ENCODE peak calls at places on chromosomes 16 and 17, in eight cellular contexts. One of them, this sample, is unnamed.

GRCh38 chr17:71613996-71614395 is 506.8 kb upstream of the SOX9 start:
- DNase-seq in T-helper 2 cell: no peak
- DNase-seq in activated CD8-positive, alpha-beta T cell treated with anti-CD3 and anti-CD28 coated beads, Interleukin-2, amount 10 ng/mL, durations not matched to agents 7 days and 5 days: no peak
- DNase-seq in hippocampal formation: no peak
- DNase-seq in GM12878: no peak
- DNase-seq in HTR-8/SVneo: no peak
- DNase-seq in AG09319: no peak
- DNase-seq in upper lobe of right lung: no peak
- DNase-seq in this sample: no peak

GRCh38 chr17:53765609-53766008 is 57.1 kb upstream of the KIF2B start:
- DNase-seq in T-helper 2 cell: no peak
- DNase-seq in AG09319: no peak
- DNase-seq in upper lobe of right lung: no peak
- DNase-seq in hippocampal formation: no peak
- DNase-seq in activated CD8-positive, alpha-beta T cell treated with anti-CD3 and anti-CD28 coated beads, Interleukin-2, amount 10 ng/mL, durations not matched to agents 7 days and 5 days: no peak
- DNase-seq in GM12878: no peak
- DNase-seq in HTR-8/SVneo: no peak
- DNase-seq in this sample: no peak

GRCh38 chr17:17906418-17907215 is 65.6 kb downstream of the TOM1L2 start:
- DNase-seq in hippocampal formation: no peak
- DNase-seq in T-helper 2 cell: no peak
- DNase-seq in AG09319: no peak
- DNase-seq in activated CD8-positive, alpha-beta T cell treated with anti-CD3 and anti-CD28 coated beads, Interleukin-2, amount 10 ng/mL, durations not matched to agents 7 days and 5 days: no peak
- DNase-seq in HTR-8/SVneo: no peak
- DNase-seq in GM12878: no peak
- DNase-seq in upper lobe of right lung: peak
- DNase-seq in this sample: no peak

GRCh38 chr17:76633628-76634328 is 9.8 kb downstream of the ST6GALNAC1 start:
- DNase-seq in HTR-8/SVneo: no peak
- DNase-seq in hippocampal formation: no peak
- DNase-seq in upper lobe of right lung: no peak
- DNase-seq in T-helper 2 cell: no peak
- DNase-seq in GM12878: no peak
- DNase-seq in AG09319: no peak
- DNase-seq in activated CD8-positive, alpha-beta T cell treated with anti-CD3 and anti-CD28 coated beads, Interleukin-2, amount 10 ng/mL, durations not matched to agents 7 days and 5 days: no peak
- DNase-seq in this sample: no peak

GRCh38 chr16:65312071-65312470 is 190.2 kb upstream of the CDH11 start:
- DNase-seq in AG09319: no peak
- DNase-seq in T-helper 2 cell: no peak
- DNase-seq in upper lobe of right lung: no peak
- DNase-seq in activated CD8-positive, alpha-beta T cell treated with anti-CD3 and anti-CD28 coated beads, Interleukin-2, amount 10 ng/mL, durations not matched to agents 7 days and 5 days: no peak
- DNase-seq in hippocampal formation: no peak
- DNase-seq in HTR-8/SVneo: no peak
- DNase-seq in GM12878: no peak
- DNase-seq in this sample: no peak

GRCh38 chr16:4136229-4136813 is 20.1 kb upstream of the ADCY9 start:
- DNase-seq in AG09319: no peak
- DNase-seq in T-helper 2 cell: no peak
- DNase-seq in activated CD8-positive, alpha-beta T cell treated with anti-CD3 and anti-CD28 coated beads, Interleukin-2, amount 10 ng/mL, durations not matched to agents 7 days and 5 days: no peak
- DNase-seq in upper lobe of right lung: peak
- DNase-seq in GM12878: no peak
- DNase-seq in HTR-8/SVneo: no peak
- DNase-seq in hippocampal formation: no peak
- DNase-seq in this sample: no peak

GRCh38 chr17:7133424-7133823 is 18.8 kb upstream of the ASGR2 start:
- DNase-seq in HTR-8/SVneo: no peak
- DNase-seq in hippocampal formation: no peak
- DNase-seq in GM12878: peak
- DNase-seq in T-helper 2 cell: no peak
- DNase-seq in activated CD8-positive, alpha-beta T cell treated with anti-CD3 and anti-CD28 coated beads, Interleukin-2, amount 10 ng/mL, durations not matched to agents 7 days and 5 days: peak
- DNase-seq in upper lobe of right lung: peak
- DNase-seq in AG09319: no peak
- DNase-seq in this sample: peak

GRCh38 chr17:81513669-81514484 is 1.3 kb upstream of the ACTG1 start:
- DNase-seq in HTR-8/SVneo: no peak
- DNase-seq in upper lobe of right lung: peak
- DNase-seq in GM12878: no peak
- DNase-seq in hippocampal formation: peak
- DNase-seq in T-helper 2 cell: no peak
- DNase-seq in AG09319: no peak
- DNase-seq in activated CD8-positive, alpha-beta T cell treated with anti-CD3 and anti-CD28 coated beads, Interleukin-2, amount 10 ng/mL, durations not matched to agents 7 days and 5 days: peak
- DNase-seq in this sample: no peak

GRCh38 chr17:42281571-42282096 is 5.4 kb upstream of the STAT5B start:
- DNase-seq in GM12878: no peak
- DNase-seq in upper lobe of right lung: peak
- DNase-seq in HTR-8/SVneo: no peak
- DNase-seq in AG09319: no peak
- DNase-seq in hippocampal formation: no peak
- DNase-seq in activated CD8-positive, alpha-beta T cell treated with anti-CD3 and anti-CD28 coated beads, Interleukin-2, amount 10 ng/mL, durations not matched to agents 7 days and 5 days: no peak
- DNase-seq in T-helper 2 cell: no peak
- DNase-seq in this sample: no peak

GRCh38 chr16:69386596-69386995 is 789 bp upstream of the TERF2 start:
- DNase-seq in GM12878: no peak
- DNase-seq in hippocampal formation: no peak
- DNase-seq in activated CD8-positive, alpha-beta T cell treated with anti-CD3 and anti-CD28 coated beads, Interleukin-2, amount 10 ng/mL, durations not matched to agents 7 days and 5 days: no peak
- DNase-seq in upper lobe of right lung: no peak
- DNase-seq in T-helper 2 cell: no peak
- DNase-seq in AG09319: no peak
- DNase-seq in HTR-8/SVneo: no peak
- DNase-seq in this sample: no peak

GRCh38 chr17:28384281-28385036 is 13.0 kb downstream of the SARM1 start:
- DNase-seq in upper lobe of right lung: peak
- DNase-seq in HTR-8/SVneo: no peak
- DNase-seq in hippocampal formation: no peak
- DNase-seq in T-helper 2 cell: peak
- DNase-seq in GM12878: no peak
- DNase-seq in AG09319: no peak
- DNase-seq in activated CD8-positive, alpha-beta T cell treated with anti-CD3 and anti-CD28 coated beads, Interleukin-2, amount 10 ng/mL, durations not matched to agents 7 days and 5 days: peak
- DNase-seq in this sample: peak

GRCh38 chr17:27433521-27433920 is 22.7 kb upstream of the KSR1 start:
- DNase-seq in hippocampal formation: no peak
- DNase-seq in HTR-8/SVneo: no peak
- DNase-seq in activated CD8-positive, alpha-beta T cell treated with anti-CD3 and anti-CD28 coated beads, Interleukin-2, amount 10 ng/mL, durations not matched to agents 7 days and 5 days: no peak
- DNase-seq in T-helper 2 cell: no peak
- DNase-seq in upper lobe of right lung: peak
- DNase-seq in AG09319: no peak
- DNase-seq in GM12878: no peak
- DNase-seq in this sample: no peak

GRCh38 chr17:81960130-81960958 is 643 bp downstream of the NOTUM start:
- DNase-seq in hippocampal formation: no peak
- DNase-seq in upper lobe of right lung: no peak
- DNase-seq in HTR-8/SVneo: no peak
- DNase-seq in GM12878: no peak
- DNase-seq in activated CD8-positive, alpha-beta T cell treated with anti-CD3 and anti-CD28 coated beads, Interleukin-2, amount 10 ng/mL, durations not matched to agents 7 days and 5 days: no peak
- DNase-seq in AG09319: no peak
- DNase-seq in T-helper 2 cell: no peak
- DNase-seq in this sample: no peak

GRCh38 chr16:56257260-56257659 is 66.0 kb downstream of the GNAO1 start:
- DNase-seq in AG09319: no peak
- DNase-seq in activated CD8-positive, alpha-beta T cell treated with anti-CD3 and anti-CD28 coated beads, Interleukin-2, amount 10 ng/mL, durations not matched to agents 7 days and 5 days: no peak
- DNase-seq in T-helper 2 cell: no peak
- DNase-seq in GM12878: no peak
- DNase-seq in upper lobe of right lung: no peak
- DNase-seq in HTR-8/SVneo: no peak
- DNase-seq in hippocampal formation: no peak
- DNase-seq in this sample: no peak

GRCh38 chr16:31460582-31461002 is 1.3 kb downstream of the ARMC5 start:
- DNase-seq in hippocampal formation: no peak
- DNase-seq in HTR-8/SVneo: no peak
- DNase-seq in AG09319: peak
- DNase-seq in T-helper 2 cell: no peak
- DNase-seq in upper lobe of right lung: peak
- DNase-seq in GM12878: no peak
- DNase-seq in activated CD8-positive, alpha-beta T cell treated with anti-CD3 and anti-CD28 coated beads, Interleukin-2, amount 10 ng/mL, durations not matched to agents 7 days and 5 days: peak
- DNase-seq in this sample: no peak

GRCh38 chr17:43581581-43581980 is 35.4 kb upstream of the ETV4 start:
- DNase-seq in hippocampal formation: no peak
- DNase-seq in HTR-8/SVneo: no peak
- DNase-seq in AG09319: no peak
- DNase-seq in activated CD8-positive, alpha-beta T cell treated with anti-CD3 and anti-CD28 coated beads, Interleukin-2, amount 10 ng/mL, durations not matched to agents 7 days and 5 days: no peak
- DNase-seq in upper lobe of right lung: no peak
- DNase-seq in GM12878: no peak
- DNase-seq in T-helper 2 cell: no peak
- DNase-seq in this sample: no peak

GRCh38 chr17:41532947-41533570 is 5.0 kb upstream of the KRT19 start:
- DNase-seq in upper lobe of right lung: peak
- DNase-seq in GM12878: no peak
- DNase-seq in activated CD8-positive, alpha-beta T cell treated with anti-CD3 and anti-CD28 coated beads, Interleukin-2, amount 10 ng/mL, durations not matched to agents 7 days and 5 days: no peak
- DNase-seq in hippocampal formation: no peak
- DNase-seq in AG09319: no peak
- DNase-seq in T-helper 2 cell: no peak
- DNase-seq in HTR-8/SVneo: no peak
- DNase-seq in this sample: no peak

GRCh38 chr16:1770328-1771071 is 843 bp downstream of the NME3 start:
- DNase-seq in GM12878: no peak
- DNase-seq in upper lobe of right lung: peak
- DNase-seq in AG09319: no peak
- DNase-seq in activated CD8-positive, alpha-beta T cell treated with anti-CD3 and anti-CD28 coated beads, Interleukin-2, amount 10 ng/mL, durations not matched to agents 7 days and 5 days: peak
- DNase-seq in hippocampal formation: no peak
- DNase-seq in T-helper 2 cell: no peak
- DNase-seq in HTR-8/SVneo: no peak
- DNase-seq in this sample: peak

GRCh38 chr16:14423344-14423743 is 206.7 kb downstream of the PARN start:
- DNase-seq in AG09319: no peak
- DNase-seq in upper lobe of right lung: no peak
- DNase-seq in GM12878: no peak
- DNase-seq in HTR-8/SVneo: no peak
- DNase-seq in hippocampal formation: no peak
- DNase-seq in T-helper 2 cell: no peak
- DNase-seq in activated CD8-positive, alpha-beta T cell treated with anti-CD3 and anti-CD28 coated beads, Interleukin-2, amount 10 ng/mL, durations not matched to agents 7 days and 5 days: no peak
- DNase-seq in this sample: no peak

GRCh38 chr17:43588121-43588520 is 42.0 kb upstream of the ETV4 start:
- DNase-seq in activated CD8-positive, alpha-beta T cell treated with anti-CD3 and anti-CD28 coated beads, Interleukin-2, amount 10 ng/mL, durations not matched to agents 7 days and 5 days: no peak
- DNase-seq in T-helper 2 cell: no peak
- DNase-seq in AG09319: no peak
- DNase-seq in upper lobe of right lung: no peak
- DNase-seq in HTR-8/SVneo: no peak
- DNase-seq in hippocampal formation: no peak
- DNase-seq in GM12878: no peak
- DNase-seq in this sample: no peak